ENCODE peak calls at places on chromosomes 12 and 14, in eight cellular contexts. D, H, G, S, K, I, U and C are unnamed samples.

GRCh38 chr14:101492716-101493115 is 68.6 kb upstream of the DIO3 start:
- DNase-seq in K (no peak), I (no peak), H (no peak), S (no peak), D (no peak), U (no peak), G (no peak), C (peak)

GRCh38 chr14:105108516-105108864 is 43.3 kb upstream of the GPR132 start:
- DNase-seq in K (no peak), S (no peak), D (peak), I (no peak), U (no peak), G (no peak), H (no peak), C (no peak)

GRCh38 chr14:89485264-89485663 is 68.2 kb upstream of the FOXN3 start:
- DNase-seq in G (no peak), S (no peak), U (no peak), K (no peak), D (no peak), H (no peak), I (no peak), C (no peak)

GRCh38 chr12:124640096-124640495 is 72.7 kb upstream of the NCOR2 start:
- DNase-seq in I (peak), S (peak), K (peak), H (no peak), D (no peak), U (no peak), G (peak), C (no peak)

GRCh38 chr14:93926209-93926872 is 803 bp upstream of the FAM181A start:
- DNase-seq in I (no peak), K (no peak), D (no peak), H (no peak), G (no peak), U (no peak), S (no peak), C (no peak)

GRCh38 chr14:22918519-22918808 is 485 bp downstream of the RBM23 start:
- DNase-seq in S (peak), D (no peak), G (no peak), U (no peak), H (no peak), K (no peak), I (no peak), C (no peak)

GRCh38 chr12:26425587-26426260 is 230.4 kb downstream of the SSPN start:
- DNase-seq in S (peak), U (no peak), K (peak), H (no peak), I (no peak), G (no peak), D (no peak), C (no peak)

GRCh38 chr12:78398750-78399149 is 465.8 kb upstream of the SYT1 start:
- DNase-seq in D (no peak), U (no peak), G (no peak), K (peak), S (peak), I (peak), H (no peak), C (no peak)

GRCh38 chr12:124039276-124039675 is 66.3 kb downstream of the ZNF664 start:
- DNase-seq in S (peak), G (peak), I (no peak), H (no peak), U (no peak), K (peak), D (no peak), C (peak)

GRCh38 chr12:125159687-125160086 is 94.5 kb downstream of the AACS start:
- DNase-seq in I (no peak), H (no peak), G (no peak), S (no peak), U (no peak), K (no peak), D (no peak), C (no peak)

GRCh38 chr14:92348154-92348553 is 25.2 kb downstream of the SLC24A4 start:
- DNase-seq in S (no peak), U (no peak), I (peak), D (no peak), K (no peak), G (no peak), H (no peak), C (no peak)

GRCh38 chr14:35351897-35352273 is 52.7 kb downstream of the NFKBIA start:
- DNase-seq in K (no peak), H (no peak), U (no peak), I (no peak), D (no peak), S (no peak), G (no peak), C (no peak)

GRCh38 chr14:35351497-35351896 is 53.1 kb downstream of the NFKBIA start:
- DNase-seq in H (no peak), G (no peak), K (no peak), S (no peak), U (no peak), D (no peak), I (no peak), C (peak)

GRCh38 chr14:35352274-35353233 is 52.0 kb downstream of the NFKBIA start:
- DNase-seq in K (no peak), I (no peak), U (no peak), S (no peak), G (no peak), H (no peak), D (peak), C (peak)

GRCh38 chr14:35355981-35356839 is 48.3 kb downstream of the NFKBIA start:
- DNase-seq in S (peak), U (no peak), G (peak), H (no peak), D (no peak), K (peak), I (peak), C (no peak)

DNA sequence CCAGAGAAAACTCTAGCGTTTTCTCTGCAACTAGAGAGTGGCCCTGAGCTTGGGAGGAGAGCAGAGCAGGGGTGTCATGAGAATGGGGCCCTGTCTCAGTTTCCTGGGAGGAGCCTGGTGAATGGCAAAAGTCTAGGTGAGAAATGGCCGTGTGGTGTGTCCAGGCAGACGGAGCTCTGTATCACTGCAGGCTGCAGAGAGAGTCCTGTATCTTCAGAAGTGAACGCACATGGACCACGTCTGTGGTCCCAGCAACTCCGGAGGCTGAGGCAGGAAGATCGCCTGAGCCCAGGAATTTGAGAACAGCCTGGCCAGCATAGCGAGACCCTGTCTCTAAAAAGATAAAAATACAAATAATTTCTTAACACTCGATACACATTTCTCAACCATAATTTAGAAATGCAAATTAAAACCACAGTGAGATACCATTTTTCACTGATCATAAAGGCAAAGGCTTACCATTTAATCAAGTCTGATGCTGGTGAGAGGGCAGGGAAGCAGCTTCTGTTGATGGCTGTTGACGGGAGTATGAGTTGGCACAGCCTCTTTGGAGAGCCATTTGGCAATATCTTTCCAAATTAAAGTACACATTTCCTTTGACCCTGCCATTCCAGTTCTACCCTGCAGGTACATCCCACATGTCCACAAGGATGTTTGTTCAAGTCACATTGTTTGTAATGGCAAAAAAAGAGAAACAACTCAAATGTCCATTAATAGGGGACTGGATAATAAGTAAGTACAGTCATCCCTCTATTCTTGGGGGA is 51.0 kb downstream of the NFKBIA start:
- DNase-seq in H (no peak), U (no peak), K (no peak), I (peak), G (no peak), D (no peak), S (no peak), C (no peak)
- TF ChIP-seq CTCF in H (no peak), U (no peak), K (no peak), I (no peak), G (no peak), D (no peak), S (no peak), C (no peak)

GRCh38 chr12:17642340-17642650 is 447.7 kb downstream of the RERGL start:
- DNase-seq in K (no peak), S (no peak), U (no peak), I (no peak), D (no peak), G (no peak), H (no peak), C (no peak)
- TF ChIP-seq CTCF in K (no peak), S (no peak), U (no peak), I (no peak), D (no peak), G (no peak), H (peak), C (no peak)

DNA sequence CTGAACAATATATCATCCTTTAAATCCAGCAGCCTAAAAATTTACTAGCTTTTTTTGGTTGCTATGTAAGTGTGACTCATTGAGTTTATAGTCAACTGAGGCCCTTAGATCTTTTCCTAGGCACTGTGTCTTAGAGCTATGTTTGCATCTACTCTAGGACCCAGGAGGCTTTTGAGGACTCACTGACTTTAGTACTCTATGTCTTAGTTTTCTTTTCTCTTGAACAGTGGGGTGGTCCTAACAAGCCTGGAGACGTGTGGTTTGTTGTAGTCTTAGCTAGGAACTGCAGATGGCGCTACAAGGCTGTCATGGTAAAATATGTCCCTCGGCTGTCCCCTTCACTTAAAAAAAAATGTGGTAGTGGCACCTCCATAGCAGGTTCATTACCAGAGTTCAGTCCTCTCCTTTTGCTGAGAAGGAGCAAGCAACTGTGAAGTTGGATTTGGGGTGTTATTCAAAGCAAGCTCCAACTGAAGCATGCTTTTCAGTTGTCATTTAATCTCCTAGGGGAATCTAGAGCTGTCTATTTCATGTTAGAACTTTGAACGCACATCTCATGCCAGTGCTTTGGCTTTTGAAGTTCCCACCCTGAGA is 8.6 kb upstream of the SPATS2 start:
- DNase-seq in I (peak), H (peak), D (peak), S (peak), G (peak), K (peak), U (peak), C (peak)
- TF ChIP-seq CTCF in I (peak), H (peak), D (peak), S (peak), G (peak), K (peak), U (peak), C (peak)

DNA sequence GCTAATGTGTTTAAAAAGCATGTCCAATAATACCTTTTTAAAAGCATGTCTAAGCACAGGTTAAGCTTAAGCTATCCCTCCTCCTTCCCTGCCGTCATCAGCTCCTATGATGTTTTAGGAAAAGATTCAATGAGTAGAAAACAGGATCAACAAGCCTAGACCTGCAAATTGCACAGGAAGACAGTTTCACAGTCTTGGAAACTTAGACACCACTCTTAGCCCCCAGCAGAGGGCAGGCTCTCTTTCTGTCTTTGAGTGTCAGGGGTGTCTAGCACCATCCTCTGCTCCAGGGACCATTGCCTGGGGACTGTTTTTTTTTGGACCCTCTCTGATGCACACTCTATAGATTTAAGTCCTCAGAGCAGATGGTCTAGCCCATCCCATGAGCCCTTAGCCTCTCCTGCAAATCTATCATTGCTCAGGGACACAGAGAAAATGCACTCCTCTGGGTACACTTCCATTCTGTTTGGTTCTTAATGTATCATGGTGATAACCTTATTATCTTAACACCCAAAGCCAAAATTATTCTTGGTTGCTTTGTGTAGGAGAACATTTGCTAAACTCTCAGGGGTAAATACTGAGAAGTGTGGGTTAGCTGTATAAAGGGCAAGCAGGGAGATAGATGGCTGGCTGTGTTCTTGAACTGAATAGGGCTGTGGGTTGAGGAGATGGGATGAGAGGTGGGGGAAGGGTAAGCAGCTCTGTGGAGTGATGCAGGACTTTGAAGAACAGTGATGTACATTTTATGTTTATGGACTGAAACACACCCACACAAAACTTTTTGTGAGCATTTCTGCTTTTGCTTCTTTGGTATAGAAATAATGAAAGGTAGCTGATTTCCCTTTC is 259.9 kb upstream of the DDHD1 start:
- DNase-seq in H (no peak), D (no peak), K (peak), U (no peak), S (no peak), I (peak), G (no peak), C (no peak)
- TF ChIP-seq CTCF in H (peak), D (peak), K (peak), U (no peak), S (peak), I (peak), G (peak), C (no peak)

GRCh38 chr12:54003625-54004024 is 3.7 kb downstream of the HOXC9 start:
- DNase-seq in S (no peak), G (peak), I (no peak), D (no peak), U (no peak), K (no peak), H (no peak), C (no peak)

GRCh38 chr12:54002915-54003339 is 3.0 kb downstream of the HOXC9 start:
- DNase-seq in D (no peak), U (no peak), S (no peak), H (no peak), I (no peak), G (no peak), K (no peak), C (no peak)

GRCh38 chr12:54005531-54005852 is 3.3 kb upstream of the HOXC8 start:
- DNase-seq in G (no peak), D (no peak), H (no peak), K (no peak), S (no peak), U (no peak), I (no peak), C (no peak)

GRCh38 chr12:54004841-54005530 is 3.8 kb upstream of the HOXC8 start:
- DNase-seq in G (peak), U (no peak), D (peak), I (no peak), H (no peak), K (no peak), S (no peak), C (no peak)

DNA sequence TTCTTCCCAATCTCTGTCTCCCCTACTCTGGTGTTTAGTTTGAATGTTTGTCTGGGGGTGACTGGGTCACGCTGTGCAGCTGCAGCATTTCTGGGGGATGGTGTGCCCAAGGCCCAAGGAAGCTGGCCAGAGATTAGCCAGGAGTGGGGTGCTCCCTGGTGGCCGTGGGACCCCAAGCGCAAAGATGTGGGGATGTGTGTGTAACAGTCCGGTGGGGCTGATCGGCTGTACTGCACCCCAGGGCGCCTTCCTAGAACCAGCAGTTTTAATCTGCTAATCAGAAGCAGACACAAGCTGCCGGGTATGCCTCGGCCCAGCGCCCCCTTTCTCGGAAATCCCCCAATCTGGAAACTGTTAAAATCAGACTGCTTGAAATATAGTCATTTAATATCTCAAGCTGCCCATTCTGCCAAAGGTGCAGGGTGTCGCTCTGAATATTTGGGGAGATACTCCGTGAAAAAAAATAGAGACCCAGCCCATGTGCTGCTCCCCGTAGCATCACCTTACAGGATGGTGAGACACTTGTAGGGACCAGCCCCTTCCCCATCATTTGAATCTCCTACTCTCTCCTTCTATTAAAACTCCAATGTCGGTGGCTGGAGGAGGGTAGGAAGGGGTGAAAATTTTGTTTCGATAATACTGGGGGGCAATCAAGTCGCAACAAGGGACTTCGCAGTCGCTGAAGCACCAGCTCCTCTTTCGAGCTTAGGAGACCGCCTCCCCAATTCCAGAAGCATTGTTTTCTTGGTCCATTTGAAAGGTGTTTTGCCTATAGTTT is 4.3 kb downstream of the HOXC9 start:
- DNase-seq in K (no peak), S (no peak), G (peak), D (no peak), H (no peak), I (no peak), U (no peak), C (no peak)
- TF ChIP-seq CTCF in K (no peak), S (no peak), G (peak), D (no peak), H (no peak), I (peak), U (no peak), C (no peak)

GRCh38 chr12:72476301-72476700 is 204.1 kb downstream of the TRHDE start:
- DNase-seq in S (no peak), K (no peak), I (no peak), H (no peak), U (no peak), G (no peak), D (no peak), C (no peak)

GRCh38 chr12:72468505-72468904 is 196.3 kb downstream of the TRHDE start:
- DNase-seq in U (no peak), H (no peak), G (no peak), I (no peak), D (no peak), K (no peak), S (no peak), C (no peak)

GRCh38 chr12:72467985-72468384 is 195.8 kb downstream of the TRHDE start:
- DNase-seq in D (no peak), U (no peak), I (no peak), H (no peak), S (no peak), G (no peak), K (no peak), C (no peak)

GRCh38 chr12:72471806-72472205 is 199.6 kb downstream of the TRHDE start:
- DNase-seq in H (no peak), S (no peak), I (no peak), K (no peak), D (no peak), G (no peak), U (no peak), C (no peak)

GRCh38 chr12:72472350-72472749 is 200.2 kb downstream of the TRHDE start:
- DNase-seq in I (no peak), S (no peak), G (no peak), D (no peak), K (no peak), H (no peak), U (no peak), C (no peak)
- TF ChIP-seq CTCF in I (no peak), S (no peak), G (peak), D (no peak), K (no peak), H (no peak), U (no peak), C (no peak)

DNA sequence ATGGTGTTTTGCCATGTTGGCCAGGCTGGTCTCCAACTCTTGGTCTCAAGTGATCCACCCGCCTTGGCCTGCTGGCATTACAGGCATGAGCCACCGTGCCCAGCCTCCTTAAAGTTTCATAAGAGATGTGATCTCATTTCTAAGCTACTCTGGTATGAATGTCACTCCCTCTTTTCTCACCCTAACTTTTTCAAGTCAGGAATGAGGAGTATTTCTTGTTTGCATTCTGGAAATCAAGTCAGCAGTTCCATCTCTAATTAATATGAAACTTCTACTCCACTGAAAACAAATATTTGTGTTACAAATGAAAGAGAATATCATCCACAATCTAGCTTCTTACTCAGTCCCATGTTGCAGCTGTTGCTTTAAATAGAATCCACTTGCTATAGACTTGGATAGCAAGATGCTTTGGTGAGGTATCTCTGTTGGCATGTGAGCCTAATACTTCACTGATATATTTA is 61.3 kb downstream of the ARF6 start:
- DNase-seq in H (no peak), K (peak), S (peak), I (peak), U (no peak), G (peak), D (no peak), C (no peak)
- TF ChIP-seq CTCF in H (no peak), K (no peak), S (no peak), I (no peak), U (no peak), G (no peak), D (no peak), C (no peak)

GRCh38 chr12:56351325-56351724 is 8.6 kb downstream of the STAT2 start:
- DNase-seq in D (no peak), S (no peak), H (no peak), I (no peak), G (no peak), U (no peak), K (no peak), C (no peak)

GRCh38 chr12:56348776-56349175 is 10.1 kb downstream of the IL23A start:
- DNase-seq in U (no peak), I (no peak), K (no peak), S (no peak), H (no peak), G (no peak), D (no peak), C (no peak)

GRCh38 chr12:56350662-56351061 is 9.2 kb downstream of the STAT2 start:
- DNase-seq in I (no peak), K (no peak), U (no peak), G (no peak), D (no peak), S (no peak), H (no peak), C (no peak)

DNA sequence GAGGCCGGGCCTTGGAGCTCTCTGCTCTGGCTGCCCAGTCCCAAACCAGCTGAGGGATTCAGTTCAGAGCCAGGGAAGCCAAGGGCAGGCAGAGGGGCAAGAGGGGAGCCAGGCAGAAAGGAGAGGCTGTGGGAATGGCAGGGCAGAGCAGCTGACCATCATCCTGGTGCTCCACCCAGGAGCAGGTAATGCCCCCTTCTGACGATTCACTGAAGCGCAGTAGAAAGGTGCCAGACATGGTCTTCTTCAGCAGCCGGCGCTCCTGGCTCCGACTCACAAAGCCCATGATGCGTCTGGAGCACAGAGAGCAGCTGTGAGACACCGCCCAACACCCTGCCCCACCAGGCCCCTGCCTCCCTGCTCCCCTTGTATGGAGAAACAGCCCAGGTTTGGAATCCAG is 8.0 kb downstream of the IL23A start:
- DNase-seq in H (no peak), I (peak), U (peak), G (no peak), D (no peak), S (no peak), K (no peak), C (no peak)
- TF ChIP-seq CTCF in H (no peak), I (no peak), U (no peak), G (no peak), D (no peak), S (no peak), K (no peak), C (no peak)